ENCODE peak calls at places on chromosome 18, in eight cellular contexts. One of them, this sample, is unnamed.

GRCh38 chr18:60873708-60874107 is 459.5 kb upstream of the CDH20 start:
- DNase-seq in heart right ventricle: no peak
- DNase-seq in cardiac muscle cell: no peak
- DNase-seq in neural progenitor cell: no peak
- DNase-seq in mesendoderm: no peak
- DNase-seq in A549: no peak
- DNase-seq in tibial artery: no peak
- DNase-seq in left ventricle myocardium inferior: no peak
- DNase-seq in this sample: no peak

GRCh38 chr18:49949991-49950395 is 136.7 kb upstream of the ACAA2 start:
- DNase-seq in left ventricle myocardium inferior: no peak
- DNase-seq in neural progenitor cell: no peak
- DNase-seq in tibial artery: no peak
- DNase-seq in heart right ventricle: no peak
- DNase-seq in mesendoderm: no peak
- DNase-seq in cardiac muscle cell: no peak
- DNase-seq in A549: no peak
- DNase-seq in this sample: no peak

GRCh38 chr18:12283256-12283655 is 24.8 kb upstream of the TUBB6 start:
- DNase-seq in left ventricle myocardium inferior: no peak
- DNase-seq in cardiac muscle cell: peak; percentile 52
- DNase-seq in neural progenitor cell: peak; percentile 48
- DNase-seq in mesendoderm: peak; percentile 58
- DNase-seq in tibial artery: no peak
- DNase-seq in A549: peak; percentile 27
- DNase-seq in heart right ventricle: no peak
- DNase-seq in this sample: no peak

GRCh38 chr18:38575648-38576047 is 1010.0 kb upstream of the CELF4 start:
- DNase-seq in cardiac muscle cell: no peak
- DNase-seq in mesendoderm: no peak
- DNase-seq in tibial artery: no peak
- DNase-seq in neural progenitor cell: no peak
- DNase-seq in left ventricle myocardium inferior: no peak
- DNase-seq in A549: no peak
- DNase-seq in heart right ventricle: no peak
- DNase-seq in this sample: no peak

GRCh38 chr18:77653792-77654191 is 404.1 kb downstream of the GALR1 start:
- DNase-seq in left ventricle myocardium inferior: no peak
- DNase-seq in tibial artery: no peak
- DNase-seq in A549: no peak
- DNase-seq in heart right ventricle: no peak
- DNase-seq in neural progenitor cell: no peak
- DNase-seq in mesendoderm: no peak
- DNase-seq in cardiac muscle cell: no peak
- DNase-seq in this sample: no peak

GRCh38 chr18:48228301-48228715 is 180.9 kb downstream of the ZBTB7C start:
- DNase-seq in mesendoderm: no peak
- DNase-seq in A549: no peak
- DNase-seq in tibial artery: peak; percentile 89
- DNase-seq in left ventricle myocardium inferior: peak; percentile 72
- DNase-seq in neural progenitor cell: no peak
- DNase-seq in heart right ventricle: peak; percentile 57
- DNase-seq in cardiac muscle cell: no peak
- DNase-seq in this sample: peak; percentile 91

GRCh38 chr18:35095983-35096676 is 54.9 kb downstream of the MAPRE2 start:
- DNase-seq in cardiac muscle cell: no peak
- DNase-seq in neural progenitor cell: no peak
- DNase-seq in A549: no peak
- DNase-seq in left ventricle myocardium inferior: no peak
- DNase-seq in mesendoderm: no peak
- DNase-seq in heart right ventricle: no peak
- DNase-seq in tibial artery: no peak
- DNase-seq in this sample: no peak

GRCh38 chr18:46411862-46412690 is 244.9 kb downstream of the LOXHD1 start:
- DNase-seq in cardiac muscle cell: peak; percentile 71
- DNase-seq in mesendoderm: peak; percentile 84
- DNase-seq in neural progenitor cell: no peak
- DNase-seq in left ventricle myocardium inferior: peak; percentile 39
- DNase-seq in tibial artery: no peak
- DNase-seq in A549: no peak
- DNase-seq in heart right ventricle: peak; percentile 40
- DNase-seq in this sample: peak; percentile 33

GRCh38 chr18:6520901-6521300 is 106.2 kb upstream of the L3MBTL4 start:
- DNase-seq in mesendoderm: no peak
- DNase-seq in tibial artery: no peak
- DNase-seq in left ventricle myocardium inferior: no peak
- DNase-seq in heart right ventricle: no peak
- DNase-seq in cardiac muscle cell: no peak
- DNase-seq in neural progenitor cell: no peak
- DNase-seq in A549: no peak
- DNase-seq in this sample: no peak

GRCh38 chr18:47427951-47428350 is 176.5 kb upstream of the SKOR2 start:
- DNase-seq in left ventricle myocardium inferior: no peak
- DNase-seq in cardiac muscle cell: no peak
- DNase-seq in neural progenitor cell: no peak
- DNase-seq in A549: no peak
- DNase-seq in heart right ventricle: no peak
- DNase-seq in mesendoderm: no peak
- DNase-seq in tibial artery: no peak
- DNase-seq in this sample: no peak

GRCh38 chr18:26233208-26233607 is 7.0 kb downstream of the TAF4B start:
- DNase-seq in mesendoderm: peak; percentile 57
- DNase-seq in left ventricle myocardium inferior: no peak
- DNase-seq in heart right ventricle: no peak
- DNase-seq in cardiac muscle cell: no peak
- DNase-seq in neural progenitor cell: peak; percentile 36
- DNase-seq in A549: no peak
- DNase-seq in tibial artery: no peak
- DNase-seq in this sample: no peak

GRCh38 chr18:74465775-74466174 is 8.7 kb upstream of the DIPK1C start:
- DNase-seq in mesendoderm: no peak
- DNase-seq in neural progenitor cell: no peak
- DNase-seq in A549: no peak
- DNase-seq in left ventricle myocardium inferior: no peak
- DNase-seq in cardiac muscle cell: no peak
- DNase-seq in heart right ventricle: no peak
- DNase-seq in tibial artery: no peak
- DNase-seq in this sample: no peak

GRCh38 chr18:63318882-63319382 is 637 bp downstream of the BCL2 start:
- DNase-seq in mesendoderm: no peak
- DNase-seq in cardiac muscle cell: no peak
- DNase-seq in A549: no peak
- DNase-seq in left ventricle myocardium inferior: no peak
- DNase-seq in neural progenitor cell: no peak
- DNase-seq in heart right ventricle: no peak
- DNase-seq in tibial artery: no peak
- DNase-seq in this sample: no peak
- H3K4me3 ChIP-seq in mesendoderm: no peak overlapping the region
- H3K4me3 ChIP-seq in cardiac muscle cell: peak overlapping the region; percentile 54
- H3K4me3 ChIP-seq in A549: peak overlapping the region; percentile 51
- H3K4me3 ChIP-seq in left ventricle myocardium inferior: peak overlapping the region; percentile 73
- H3K4me3 ChIP-seq in neural progenitor cell: peak overlapping the region; percentile 61
- H3K4me3 ChIP-seq in heart right ventricle: peak overlapping the region; percentile 82
- H3K4me3 ChIP-seq in tibial artery: peak overlapping the region; percentile 70
- H3K4me3 ChIP-seq in this sample: peak overlapping the region; percentile 100

DNA sequence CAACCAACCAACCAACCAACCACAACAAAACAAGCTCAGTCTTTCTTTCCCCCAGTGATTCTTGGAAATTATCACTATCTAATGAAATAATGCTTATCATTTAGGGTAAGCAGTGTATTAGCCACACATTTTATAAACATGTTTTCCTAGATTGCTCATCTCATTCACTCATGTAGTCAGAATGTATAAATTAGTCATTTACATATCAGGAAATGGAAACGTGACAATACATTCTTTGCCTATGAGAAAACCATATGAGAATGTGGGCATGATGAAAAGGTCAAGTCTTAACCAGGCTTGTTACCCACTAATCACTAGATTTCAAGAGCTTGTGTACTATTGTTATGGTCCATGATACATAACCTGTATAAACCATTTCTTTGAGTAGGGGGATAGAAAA is 1583.4 kb upstream of the PIK3C3 start:
- DNase-seq in heart right ventricle: no peak
- DNase-seq in left ventricle myocardium inferior: no peak
- DNase-seq in mesendoderm: no peak
- DNase-seq in neural progenitor cell: no peak
- DNase-seq in cardiac muscle cell: no peak
- DNase-seq in A549: no peak
- DNase-seq in tibial artery: no peak
- DNase-seq in this sample: no peak
- H3K27ac ChIP-seq in heart right ventricle: no peak overlapping the region
- H3K27ac ChIP-seq in left ventricle myocardium inferior: no peak overlapping the region
- H3K27ac ChIP-seq in mesendoderm: no peak overlapping the region
- H3K27ac ChIP-seq in neural progenitor cell: no peak overlapping the region
- H3K27ac ChIP-seq in cardiac muscle cell: no peak overlapping the region
- H3K27ac ChIP-seq in A549: no peak overlapping the region
- H3K27ac ChIP-seq in tibial artery: no peak overlapping the region
- H3K27ac ChIP-seq in this sample: no peak overlapping the region

GRCh38 chr18:24267878-24268277 is 129.0 kb downstream of the CABYR start:
- DNase-seq in A549: no peak
- DNase-seq in cardiac muscle cell: no peak
- DNase-seq in left ventricle myocardium inferior: no peak
- DNase-seq in heart right ventricle: no peak
- DNase-seq in tibial artery: no peak
- DNase-seq in mesendoderm: no peak
- DNase-seq in neural progenitor cell: no peak
- DNase-seq in this sample: no peak

GRCh38 chr18:24268784-24269550 is 128.7 kb downstream of the OSBPL1A start:
- DNase-seq in heart right ventricle: no peak
- DNase-seq in mesendoderm: peak; percentile 49
- DNase-seq in cardiac muscle cell: no peak
- DNase-seq in left ventricle myocardium inferior: no peak
- DNase-seq in A549: no peak
- DNase-seq in tibial artery: no peak
- DNase-seq in neural progenitor cell: peak; percentile 25
- DNase-seq in this sample: no peak

GRCh38 chr18:24265502-24266064 is 126.7 kb downstream of the CABYR start:
- DNase-seq in A549: no peak
- DNase-seq in neural progenitor cell: no peak
- DNase-seq in heart right ventricle: no peak
- DNase-seq in left ventricle myocardium inferior: no peak
- DNase-seq in mesendoderm: no peak
- DNase-seq in cardiac muscle cell: no peak
- DNase-seq in tibial artery: no peak
- DNase-seq in this sample: no peak

GRCh38 chr18:24263078-24263477 is 124.2 kb downstream of the CABYR start:
- DNase-seq in neural progenitor cell: no peak
- DNase-seq in mesendoderm: no peak
- DNase-seq in tibial artery: no peak
- DNase-seq in A549: no peak
- DNase-seq in heart right ventricle: no peak
- DNase-seq in left ventricle myocardium inferior: no peak
- DNase-seq in cardiac muscle cell: no peak
- DNase-seq in this sample: no peak

DNA sequence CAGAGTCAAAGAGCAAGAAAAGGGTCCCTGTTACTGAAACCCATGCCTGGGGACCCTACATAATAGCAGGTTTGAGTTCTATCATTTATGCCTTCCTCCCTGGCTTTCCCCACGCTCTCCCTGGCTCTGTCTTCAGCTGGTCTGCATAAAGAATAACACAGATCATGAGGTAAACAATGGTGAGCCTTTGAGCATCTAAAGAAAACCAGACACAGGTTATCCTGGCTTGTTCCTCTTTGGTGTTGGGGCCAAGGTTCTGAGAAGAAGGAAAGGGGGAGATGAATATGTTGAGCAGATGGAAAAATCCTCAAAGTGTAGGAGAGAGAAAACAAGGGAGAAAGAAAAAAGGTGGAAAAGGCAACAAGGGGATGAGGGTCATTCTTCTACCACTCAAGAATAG is 127.3 kb downstream of the CABYR start:
- DNase-seq in tibial artery: no peak
- DNase-seq in left ventricle myocardium inferior: no peak
- DNase-seq in A549: no peak
- DNase-seq in cardiac muscle cell: no peak
- DNase-seq in mesendoderm: no peak
- DNase-seq in heart right ventricle: no peak
- DNase-seq in neural progenitor cell: no peak
- DNase-seq in this sample: no peak
- H3K4me3 ChIP-seq in tibial artery: no peak overlapping the region
- H3K4me3 ChIP-seq in left ventricle myocardium inferior: no peak overlapping the region
- H3K4me3 ChIP-seq in A549: no peak overlapping the region
- H3K4me3 ChIP-seq in cardiac muscle cell: no peak overlapping the region
- H3K4me3 ChIP-seq in mesendoderm: no peak overlapping the region
- H3K4me3 ChIP-seq in heart right ventricle: no peak overlapping the region
- H3K4me3 ChIP-seq in neural progenitor cell: no peak overlapping the region
- H3K4me3 ChIP-seq in this sample: no peak overlapping the region

DNA sequence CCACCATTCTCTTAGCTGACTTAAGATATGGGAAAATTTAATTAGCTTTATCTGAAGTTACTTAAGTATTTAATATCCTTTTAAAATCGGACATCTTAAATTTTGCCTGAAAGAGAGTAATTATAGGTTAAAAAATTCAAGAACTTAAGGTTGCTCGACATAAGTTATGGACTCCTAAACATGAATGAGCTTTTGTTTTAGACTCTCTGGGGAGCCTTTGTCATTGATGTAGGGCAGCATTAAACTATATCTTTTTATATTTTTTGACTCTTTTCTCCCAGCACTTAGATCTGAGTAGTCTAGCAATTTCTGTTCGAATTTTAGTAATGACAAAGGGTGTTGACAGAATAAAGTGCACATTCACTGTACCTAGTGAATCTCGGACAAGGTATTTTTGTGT is 4.7 kb downstream of the PHLPP1 start:
- DNase-seq in mesendoderm: no peak
- DNase-seq in neural progenitor cell: no peak
- DNase-seq in cardiac muscle cell: no peak
- DNase-seq in left ventricle myocardium inferior: no peak
- DNase-seq in A549: no peak
- DNase-seq in heart right ventricle: no peak
- DNase-seq in tibial artery: no peak
- DNase-seq in this sample: no peak
- H3K27ac ChIP-seq in mesendoderm: no peak overlapping the region
- H3K27ac ChIP-seq in neural progenitor cell: no peak overlapping the region
- H3K27ac ChIP-seq in cardiac muscle cell: no peak overlapping the region
- H3K27ac ChIP-seq in left ventricle myocardium inferior: no peak overlapping the region
- H3K27ac ChIP-seq in A549: no peak overlapping the region
- H3K27ac ChIP-seq in heart right ventricle: no peak overlapping the region
- H3K27ac ChIP-seq in tibial artery: no peak overlapping the region
- H3K27ac ChIP-seq in this sample: no peak overlapping the region

GRCh38 chr18:3060667-3061580 is 48.0 kb upstream of the LPIN2 start:
- DNase-seq in neural progenitor cell: no peak
- DNase-seq in heart right ventricle: no peak
- DNase-seq in mesendoderm: no peak
- DNase-seq in left ventricle myocardium inferior: no peak
- DNase-seq in tibial artery: no peak
- DNase-seq in cardiac muscle cell: no peak
- DNase-seq in A549: no peak
- DNase-seq in this sample: peak; percentile 34
- H3K4me3 ChIP-seq in neural progenitor cell: no peak overlapping the region
- H3K4me3 ChIP-seq in heart right ventricle: no peak overlapping the region
- H3K4me3 ChIP-seq in mesendoderm: no peak overlapping the region
- H3K4me3 ChIP-seq in left ventricle myocardium inferior: no peak overlapping the region
- H3K4me3 ChIP-seq in tibial artery: no peak overlapping the region
- H3K4me3 ChIP-seq in cardiac muscle cell: no peak overlapping the region
- H3K4me3 ChIP-seq in A549: no peak overlapping the region
- H3K4me3 ChIP-seq in this sample: no peak overlapping the region

This sample was measured in right cardiac atrium.